ENCODE peak calls at places on chromosome 13, in seven cellular contexts. One of them, this sample, is unnamed.

GRCh38 chr13:62294210-62294609 is 878.6 kb upstream of the PCDH20 start:
- DNase-seq in fibroblast of villous mesenchyme: no peak
- DNase-seq in lower leg skin: no peak
- DNase-seq in PC-9: no peak
- DNase-seq in choroid plexus epithelial cell: peak; percentile 18
- DNase-seq in PC-3: no peak
- DNase-seq in endothelial cell: no peak
- DNase-seq in this sample: no peak

GRCh38 chr13:114046447-114046846 is 72.6 kb upstream of the C13orf46 start:
- DNase-seq in fibroblast of villous mesenchyme: no peak
- DNase-seq in lower leg skin: no peak
- DNase-seq in PC-9: no peak
- DNase-seq in choroid plexus epithelial cell: no peak
- DNase-seq in PC-3: no peak
- DNase-seq in endothelial cell: no peak
- DNase-seq in this sample: no peak

GRCh38 chr13:61136101-61136500 is 279.5 kb downstream of the PCDH20 start:
- DNase-seq in fibroblast of villous mesenchyme: no peak
- DNase-seq in lower leg skin: no peak
- DNase-seq in PC-9: no peak
- DNase-seq in choroid plexus epithelial cell: no peak
- DNase-seq in PC-3: no peak
- DNase-seq in endothelial cell: no peak
- DNase-seq in this sample: no peak

GRCh38 chr13:110012102-110012739 is 225.8 kb upstream of the IRS2 start:
- DNase-seq in fibroblast of villous mesenchyme: peak; percentile 90
- DNase-seq in lower leg skin: no peak
- DNase-seq in PC-9: peak; percentile 99
- DNase-seq in choroid plexus epithelial cell: peak; percentile 98
- DNase-seq in PC-3: peak; percentile 89
- DNase-seq in endothelial cell: no peak
- DNase-seq in this sample: no peak

GRCh38 chr13:44649118-44649455 is 73.0 kb upstream of the TSC22D1 start:
- DNase-seq in fibroblast of villous mesenchyme: no peak
- DNase-seq in lower leg skin: no peak
- DNase-seq in PC-9: no peak
- DNase-seq in choroid plexus epithelial cell: no peak
- DNase-seq in PC-3: no peak
- DNase-seq in endothelial cell: no peak
- DNase-seq in this sample: no peak

GRCh38 chr13:113526466-113527220 is 36.1 kb upstream of the DCUN1D2 start:
- DNase-seq in fibroblast of villous mesenchyme: no peak
- DNase-seq in lower leg skin: peak; percentile 42
- DNase-seq in PC-9: no peak
- DNase-seq in choroid plexus epithelial cell: no peak
- DNase-seq in PC-3: no peak
- DNase-seq in endothelial cell: no peak
- DNase-seq in this sample: no peak

GRCh38 chr13:23755040-23755439 is 134.2 kb downstream of the MIPEP start:
- DNase-seq in fibroblast of villous mesenchyme: no peak
- DNase-seq in lower leg skin: no peak
- DNase-seq in PC-9: no peak
- DNase-seq in choroid plexus epithelial cell: no peak
- DNase-seq in PC-3: no peak
- DNase-seq in endothelial cell: no peak
- DNase-seq in this sample: no peak

GRCh38 chr13:41139296-41139966 is 6.8 kb upstream of the KBTBD6 start:
- DNase-seq in fibroblast of villous mesenchyme: peak; percentile 30
- DNase-seq in lower leg skin: no peak
- DNase-seq in PC-9: no peak
- DNase-seq in choroid plexus epithelial cell: no peak
- DNase-seq in PC-3: peak; percentile 62
- DNase-seq in endothelial cell: no peak
- DNase-seq in this sample: no peak

GRCh38 chr13:21012841-21013681 is 48.3 kb downstream of the LATS2 start:
- DNase-seq in fibroblast of villous mesenchyme: no peak
- DNase-seq in lower leg skin: peak; percentile 58
- DNase-seq in PC-9: no peak
- DNase-seq in choroid plexus epithelial cell: peak; percentile 44
- DNase-seq in PC-3: no peak
- DNase-seq in endothelial cell: no peak
- DNase-seq in this sample: no peak

GRCh38 chr13:25207291-25207690 is 35.2 kb upstream of the AMER2 start:
- DNase-seq in fibroblast of villous mesenchyme: no peak
- DNase-seq in lower leg skin: no peak
- DNase-seq in PC-9: no peak
- DNase-seq in choroid plexus epithelial cell: no peak
- DNase-seq in PC-3: no peak
- DNase-seq in endothelial cell: no peak
- DNase-seq in this sample: no peak

GRCh38 chr13:20680416-20681080 is 23.0 kb upstream of the IL17D start:
- DNase-seq in fibroblast of villous mesenchyme: no peak
- DNase-seq in lower leg skin: no peak
- DNase-seq in PC-9: no peak
- DNase-seq in choroid plexus epithelial cell: no peak
- DNase-seq in PC-3: no peak
- DNase-seq in endothelial cell: no peak
- DNase-seq in this sample: no peak

GRCh38 chr13:68745517-68745916 is 1362.1 kb upstream of the ATXN8OS start:
- DNase-seq in fibroblast of villous mesenchyme: no peak
- DNase-seq in lower leg skin: no peak
- DNase-seq in PC-9: no peak
- DNase-seq in choroid plexus epithelial cell: no peak
- DNase-seq in PC-3: peak; percentile 2
- DNase-seq in endothelial cell: no peak
- DNase-seq in this sample: no peak

GRCh38 chr13:110819203-110820014 is 95.5 kb downstream of the ANKRD10 start:
- DNase-seq in fibroblast of villous mesenchyme: peak; percentile 76
- DNase-seq in lower leg skin: peak; percentile 95
- DNase-seq in PC-9: peak; percentile 62
- DNase-seq in choroid plexus epithelial cell: peak; percentile 72
- DNase-seq in PC-3: peak; percentile 75
- DNase-seq in endothelial cell: peak; percentile 85
- DNase-seq in this sample: peak; percentile 82

GRCh38 chr13:113483504-113484287 is 6.8 kb downstream of the DCUN1D2 start:
- DNase-seq in fibroblast of villous mesenchyme: no peak
- DNase-seq in lower leg skin: no peak
- DNase-seq in PC-9: no peak
- DNase-seq in choroid plexus epithelial cell: no peak
- DNase-seq in PC-3: no peak
- DNase-seq in endothelial cell: no peak
- DNase-seq in this sample: no peak

GRCh38 chr13:51550151-51550550 is 34.1 kb upstream of the WDFY2 start:
- DNase-seq in fibroblast of villous mesenchyme: no peak
- DNase-seq in lower leg skin: no peak
- DNase-seq in PC-9: no peak
- DNase-seq in choroid plexus epithelial cell: no peak
- DNase-seq in PC-3: no peak
- DNase-seq in endothelial cell: no peak
- DNase-seq in this sample: no peak

GRCh38 chr13:112684041-112684440 is 5.8 kb upstream of the ATP11A start:
- DNase-seq in fibroblast of villous mesenchyme: no peak
- DNase-seq in lower leg skin: peak; percentile 49
- DNase-seq in PC-9: no peak
- DNase-seq in choroid plexus epithelial cell: no peak
- DNase-seq in PC-3: no peak
- DNase-seq in endothelial cell: no peak
- DNase-seq in this sample: no peak

GRCh38 chr13:36533806-36534205 is 101.5 kb downstream of the CCNA1 start:
- DNase-seq in fibroblast of villous mesenchyme: no peak
- DNase-seq in lower leg skin: no peak
- DNase-seq in PC-9: no peak
- DNase-seq in choroid plexus epithelial cell: no peak
- DNase-seq in PC-3: peak; percentile 78
- DNase-seq in endothelial cell: no peak
- DNase-seq in this sample: no peak

DNA sequence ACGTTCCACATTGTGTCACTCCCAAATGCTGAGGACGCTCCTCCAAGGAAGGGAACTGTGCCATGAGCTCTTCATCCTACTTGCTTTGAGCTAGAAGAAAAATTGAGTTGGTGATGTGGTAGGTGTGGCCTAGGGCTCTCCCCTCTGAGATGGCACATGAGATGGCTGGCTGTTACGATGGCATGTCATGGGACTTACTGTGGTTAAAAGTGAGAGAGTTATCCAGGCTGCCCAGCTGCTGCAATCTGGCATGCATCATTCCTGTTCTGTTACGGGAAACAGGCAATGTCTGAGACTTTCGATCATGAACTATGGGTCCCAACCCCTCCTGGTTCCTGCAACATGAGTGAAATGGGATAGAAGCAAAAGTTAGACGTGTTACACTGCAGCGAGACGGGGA is 93.3 kb upstream of the SLC15A1 start:
- DNase-seq in fibroblast of villous mesenchyme: no peak
- DNase-seq in lower leg skin: no peak
- DNase-seq in PC-9: no peak
- DNase-seq in choroid plexus epithelial cell: no peak
- DNase-seq in PC-3: no peak
- DNase-seq in endothelial cell: no peak
- DNase-seq in this sample: no peak
- TF ChIP-seq CTCF in fibroblast of villous mesenchyme: no peak
- TF ChIP-seq CTCF in lower leg skin: no peak
- TF ChIP-seq CTCF in PC-9: no peak
- TF ChIP-seq CTCF in choroid plexus epithelial cell: no peak
- TF ChIP-seq CTCF in PC-3: no peak
- TF ChIP-seq CTCF in endothelial cell: no peak
- TF ChIP-seq CTCF in this sample: no peak

GRCh38 chr13:26253787-26254582 is at the start of gene CDK8:
- DNase-seq in fibroblast of villous mesenchyme: peak; percentile 87
- DNase-seq in lower leg skin: peak; percentile 97
- DNase-seq in PC-9: peak; percentile 77
- DNase-seq in choroid plexus epithelial cell: peak; percentile 91
- DNase-seq in PC-3: peak; percentile 80
- DNase-seq in endothelial cell: peak; percentile 80
- DNase-seq in this sample: peak; percentile 82

GRCh38 chr13:26257049-26257448 is 3.1 kb downstream of the CDK8 start:
- DNase-seq in fibroblast of villous mesenchyme: no peak
- DNase-seq in lower leg skin: no peak
- DNase-seq in PC-9: no peak
- DNase-seq in choroid plexus epithelial cell: no peak
- DNase-seq in PC-3: no peak
- DNase-seq in endothelial cell: no peak
- DNase-seq in this sample: no peak

GRCh38 chr13:26253262-26253786 is 605 bp upstream of the CDK8 start:
- DNase-seq in fibroblast of villous mesenchyme: no peak
- DNase-seq in lower leg skin: no peak
- DNase-seq in PC-9: no peak
- DNase-seq in choroid plexus epithelial cell: no peak
- DNase-seq in PC-3: no peak
- DNase-seq in endothelial cell: no peak
- DNase-seq in this sample: no peak

GRCh38 chr13:26254583-26255102 is 714 bp downstream of the CDK8 start:
- DNase-seq in fibroblast of villous mesenchyme: peak; percentile 27
- DNase-seq in lower leg skin: peak; percentile 89
- DNase-seq in PC-9: peak; percentile 43
- DNase-seq in choroid plexus epithelial cell: peak; percentile 52
- DNase-seq in PC-3: peak; percentile 49
- DNase-seq in endothelial cell: peak; percentile 53
- DNase-seq in this sample: peak; percentile 23

GRCh38 chr13:26255717-26256277 is 1.9 kb downstream of the CDK8 start:
- DNase-seq in fibroblast of villous mesenchyme: no peak
- DNase-seq in lower leg skin: no peak
- DNase-seq in PC-9: no peak
- DNase-seq in choroid plexus epithelial cell: peak; percentile 31
- DNase-seq in PC-3: peak; percentile 35
- DNase-seq in endothelial cell: no peak
- DNase-seq in this sample: no peak
- TF ChIP-seq CTCF in fibroblast of villous mesenchyme: peak; percentile 30
- TF ChIP-seq CTCF in lower leg skin: no peak
- TF ChIP-seq CTCF in PC-9: peak; percentile 56
- TF ChIP-seq CTCF in choroid plexus epithelial cell: no peak
- TF ChIP-seq CTCF in PC-3: peak; percentile 56
- TF ChIP-seq CTCF in endothelial cell: peak; percentile 40
- TF ChIP-seq CTCF in this sample: peak; percentile 56

GRCh38 chr13:49560270-49561063 is 24.9 kb downstream of the RCBTB1 start:
- DNase-seq in fibroblast of villous mesenchyme: peak; percentile 70
- DNase-seq in lower leg skin: no peak
- DNase-seq in PC-9: no peak
- DNase-seq in choroid plexus epithelial cell: peak; percentile 85
- DNase-seq in PC-3: peak; percentile 38
- DNase-seq in endothelial cell: no peak
- DNase-seq in this sample: no peak
- TF ChIP-seq CTCF in fibroblast of villous mesenchyme: peak; percentile 50
- TF ChIP-seq CTCF in lower leg skin: no peak
- TF ChIP-seq CTCF in PC-9: no peak
- TF ChIP-seq CTCF in choroid plexus epithelial cell: peak; percentile 62
- TF ChIP-seq CTCF in PC-3: peak; percentile 53
- TF ChIP-seq CTCF in endothelial cell: no peak
- TF ChIP-seq CTCF in this sample: no peak

GRCh38 chr13:46660408-46660807 is 107.4 kb downstream of the LRCH1 start:
- DNase-seq in fibroblast of villous mesenchyme: no peak
- DNase-seq in lower leg skin: no peak
- DNase-seq in PC-9: no peak
- DNase-seq in choroid plexus epithelial cell: no peak
- DNase-seq in PC-3: no peak
- DNase-seq in endothelial cell: no peak
- DNase-seq in this sample: no peak

GRCh38 chr13:46662690-46663089 is 109.7 kb downstream of the LRCH1 start:
- DNase-seq in fibroblast of villous mesenchyme: no peak
- DNase-seq in lower leg skin: no peak
- DNase-seq in PC-9: no peak
- DNase-seq in choroid plexus epithelial cell: no peak
- DNase-seq in PC-3: no peak
- DNase-seq in endothelial cell: no peak
- DNase-seq in this sample: no peak

GRCh38 chr13:46660859-46661258 is 107.9 kb downstream of the LRCH1 start:
- DNase-seq in fibroblast of villous mesenchyme: no peak
- DNase-seq in lower leg skin: no peak
- DNase-seq in PC-9: no peak
- DNase-seq in choroid plexus epithelial cell: no peak
- DNase-seq in PC-3: no peak
- DNase-seq in endothelial cell: no peak
- DNase-seq in this sample: no peak

GRCh38 chr13:46656786-46657185 is 103.8 kb downstream of the LRCH1 start:
- DNase-seq in fibroblast of villous mesenchyme: no peak
- DNase-seq in lower leg skin: no peak
- DNase-seq in PC-9: no peak
- DNase-seq in choroid plexus epithelial cell: no peak
- DNase-seq in PC-3: no peak
- DNase-seq in endothelial cell: no peak
- DNase-seq in this sample: no peak

DNA sequence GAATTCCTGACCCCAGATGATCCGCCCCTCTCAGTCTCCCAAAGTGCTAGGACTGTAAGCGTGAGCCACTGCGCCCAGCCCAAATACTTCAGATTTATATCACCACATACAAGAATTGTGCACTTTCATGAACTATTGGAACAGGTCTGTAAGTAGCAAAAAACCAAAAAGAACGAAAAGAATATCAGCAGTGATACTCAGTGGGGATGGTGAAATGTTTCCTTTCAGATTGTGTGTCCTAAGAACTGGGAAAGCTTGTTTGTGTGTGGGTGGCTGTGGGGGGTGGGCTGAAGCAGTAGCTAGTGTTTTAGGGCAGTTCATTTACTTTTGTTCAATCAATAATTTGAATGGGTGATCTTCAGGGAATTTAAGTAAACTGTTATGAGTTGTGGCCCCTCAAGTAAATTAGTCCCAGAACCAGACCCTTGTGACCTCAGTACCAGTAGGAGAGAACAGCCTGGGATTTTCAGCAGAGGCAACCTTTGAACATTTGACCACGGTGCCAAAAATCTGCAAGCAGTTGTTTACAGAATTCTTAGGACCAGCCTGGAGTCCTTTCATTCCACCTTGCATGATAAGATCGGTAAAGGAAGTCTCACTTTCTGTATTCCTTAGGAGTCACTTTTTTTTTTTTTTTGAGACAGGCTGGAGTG is 106.6 kb downstream of the LRCH1 start:
- DNase-seq in fibroblast of villous mesenchyme: peak; percentile 28
- DNase-seq in lower leg skin: no peak
- DNase-seq in PC-9: no peak
- DNase-seq in choroid plexus epithelial cell: no peak
- DNase-seq in PC-3: no peak
- DNase-seq in endothelial cell: no peak
- DNase-seq in this sample: no peak
- TF ChIP-seq CTCF in fibroblast of villous mesenchyme: no peak
- TF ChIP-seq CTCF in lower leg skin: no peak
- TF ChIP-seq CTCF in PC-9: no peak
- TF ChIP-seq CTCF in choroid plexus epithelial cell: no peak
- TF ChIP-seq CTCF in PC-3: no peak
- TF ChIP-seq CTCF in endothelial cell: no peak
- TF ChIP-seq CTCF in this sample: no peak